ENCODE peak calls at places on chromosomes 16 and 17, in nine cellular contexts. K is transverse colon, D is HCT116, Z is heart left ventricle, C is body of pancreas, T is breast epithelium, E is right lobe of liver, V is A549, F is adrenal gland. B is an unnamed sample.
A peak's percentile ranks its signal among the peaks of the same experiment; 100 is the strongest.

GRCh38 chr16:880471-881171 is 80.1 kb upstream of the GNG13 start:
- DNase-seq in K (no peak), D (no peak), Z (no peak), C (peak; percentile 4), T (no peak), E (no peak), V (no peak), F (no peak), B (no peak)

GRCh38 chr16:49183911-49184310 is 97.7 kb downstream of the CBLN1 start:
- DNase-seq in K (peak; percentile 73), D (peak; percentile 31), Z (no peak), C (no peak), T (no peak), E (no peak), V (peak; percentile 22), F (no peak), B (no peak)

GRCh38 chr17:57834146-57834741 is 15.6 kb downstream of the MRPS23 start:
- DNase-seq in K (no peak), D (no peak), Z (peak; percentile 71), C (peak; percentile 92), T (peak; percentile 40), E (no peak), V (no peak), F (peak; percentile 94), B (peak; percentile 97)

GRCh38 chr16:50680907-50681885 is at the start of gene SNX20:
- DNase-seq in K (peak; percentile 58), D (no peak), Z (peak; percentile 68), C (no peak), T (no peak), E (no peak), V (no peak), F (no peak), B (no peak)

GRCh38 chr16:19885456-19886060 is 910 bp upstream of the GPRC5B start:
- DNase-seq in K (peak; percentile 9), D (no peak), Z (peak; percentile 34), C (peak; percentile 41), T (no peak), E (peak; percentile 52), V (no peak), F (peak; percentile 26), B (peak; percentile 42)

GRCh38 chr17:29238133-29238850 is 8.4 kb upstream of the CRYBA1 start:
- DNase-seq in K (no peak), D (no peak), Z (no peak), C (no peak), T (no peak), E (no peak), V (no peak), F (peak; percentile 57), B (peak; percentile 24)

GRCh38 chr16:9049241-9049640 is 42.2 kb upstream of the HAPSTR1 start:
- DNase-seq in K (no peak), D (no peak), Z (no peak), C (no peak), T (no peak), E (no peak), V (no peak), F (no peak), B (no peak)

GRCh38 chr16:79431923-79432322 is 168.6 kb downstream of the MAF start:
- DNase-seq in K (no peak), D (no peak), Z (no peak), C (no peak), T (no peak), E (no peak), V (no peak), F (no peak), B (no peak)

GRCh38 chr17:79048826-79049755 is 25.1 kb downstream of the C1QTNF1 start:
- DNase-seq in K (no peak), D (no peak), Z (no peak), C (no peak), T (no peak), E (no peak), V (no peak), F (no peak), B (no peak)

GRCh38 chr17:6070280-6070894 is at the start of gene WSCD1:
- DNase-seq in K (peak; percentile 54), D (no peak), Z (peak; percentile 39), C (peak; percentile 43), T (no peak), E (peak; percentile 34), V (peak; percentile 17), F (peak; percentile 39), B (no peak)

GRCh38 chr17:28282596-28282995 is 36.4 kb upstream of the TMEM97 start:
- DNase-seq in K (no peak), D (peak; percentile 21), Z (no peak), C (no peak), T (peak; percentile 62), E (no peak), V (peak; percentile 64), F (peak; percentile 17), B (no peak)

GRCh38 chr16:66434619-66435430 is 7.7 kb downstream of the BEAN1 start:
- DNase-seq in K (no peak), D (no peak), Z (no peak), C (no peak), T (no peak), E (no peak), V (no peak), F (no peak), B (no peak)

GRCh38 chr17:27554152-27554551 is 76.8 kb upstream of the LGALS9 start:
- DNase-seq in K (no peak), D (no peak), Z (no peak), C (peak; percentile 49), T (no peak), E (no peak), V (no peak), F (no peak), B (no peak)

GRCh38 chr17:1779571-1780074 is 17.8 kb downstream of the SERPINF1 start:
- DNase-seq in K (peak; percentile 73), D (no peak), Z (peak; percentile 80), C (peak; percentile 57), T (peak; percentile 94), E (no peak), V (no peak), F (peak; percentile 52), B (peak; percentile 64)

GRCh38 chr17:6753565-6753964 is 2.3 kb upstream of the XAF1 start:
- DNase-seq in K (no peak), D (no peak), Z (no peak), C (no peak), T (no peak), E (no peak), V (no peak), F (no peak), B (no peak)

DNA sequence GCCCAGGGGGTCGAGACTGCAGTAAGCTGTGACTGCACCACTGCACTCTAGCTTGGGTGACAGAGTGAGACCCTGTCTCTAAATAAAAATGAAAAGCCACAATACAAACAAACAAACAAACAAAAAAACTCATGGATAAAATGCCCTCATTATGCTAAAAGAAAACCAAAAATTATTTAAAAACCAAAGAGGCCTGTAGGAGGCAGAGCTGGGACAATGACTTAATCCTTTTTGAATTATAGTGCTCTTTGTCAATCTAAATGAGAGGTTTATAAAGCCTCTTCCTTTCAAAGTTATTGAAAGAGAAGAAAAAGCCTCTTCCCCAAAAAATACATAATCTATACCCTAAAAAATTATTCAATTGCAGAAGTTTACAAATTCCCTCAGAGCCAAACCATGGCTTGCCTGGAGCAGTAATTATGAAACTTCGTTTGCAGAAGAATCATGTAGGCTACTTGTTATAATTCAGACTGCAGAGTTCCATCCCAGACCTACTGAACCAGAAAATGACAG is 18.5 kb downstream of the CRLF3 start:
- DNase-seq in K (no peak), D (no peak), Z (no peak), C (no peak), T (no peak), E (no peak), V (no peak), F (no peak), B (no peak)
- TF ChIP-seq CTCF in K (no peak), D (peak; percentile 17), Z (no peak), C (no peak), T (no peak), E (no peak), V (peak; percentile 17), F (no peak), B (no peak)

DNA sequence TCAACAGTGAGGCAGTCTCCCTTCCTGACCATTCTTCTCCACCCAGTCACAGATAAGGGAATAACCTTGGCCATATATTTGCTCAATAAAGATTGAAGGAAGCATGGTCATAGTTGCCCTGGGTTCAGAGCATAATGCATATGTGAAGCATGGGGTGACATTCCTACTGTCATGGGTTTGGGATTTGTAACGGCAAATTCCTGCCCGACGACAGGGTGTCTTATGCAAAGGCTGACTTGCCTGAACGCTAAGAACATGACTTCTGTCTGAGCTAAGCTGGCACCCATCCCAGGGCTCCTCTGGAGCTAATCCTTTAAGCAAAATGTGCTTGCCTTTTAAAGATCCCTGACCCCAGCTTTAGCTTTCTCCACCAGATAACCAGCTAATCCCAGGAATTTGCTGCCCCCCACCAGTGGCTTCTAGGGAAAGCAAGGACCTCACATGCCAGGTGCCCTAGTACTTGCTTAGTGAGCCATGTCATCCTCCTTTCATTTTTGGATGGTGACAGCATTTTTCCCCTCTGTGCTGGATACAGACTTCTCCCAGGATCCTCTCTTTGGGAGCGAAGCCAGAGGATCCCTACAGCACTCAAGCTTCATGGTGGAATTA is 11.7 kb downstream of the SLC7A6OS start:
- DNase-seq in K (no peak), D (no peak), Z (peak; percentile 79), C (peak; percentile 24), T (no peak), E (no peak), V (no peak), F (peak; percentile 82), B (peak; percentile 51)
- TF ChIP-seq POLR2A in K (no peak), D (no peak), Z (no peak), C (no peak), T (no peak), E (no peak), V (no peak), F (no peak), B (no peak)

GRCh38 chr17:41823141-41823524 is 10.3 kb downstream of the FKBP10 start:
- DNase-seq in K (no peak), D (no peak), Z (no peak), C (no peak), T (no peak), E (no peak), V (no peak), F (no peak), B (no peak)
- H3K27ac ChIP-seq in K (no peak overlapping the region), D (no peak overlapping the region), Z (no peak overlapping the region), C (no peak overlapping the region), T (no peak overlapping the region), E (no peak overlapping the region), V (no peak overlapping the region), F (no peak overlapping the region), B (no peak overlapping the region)

DNA sequence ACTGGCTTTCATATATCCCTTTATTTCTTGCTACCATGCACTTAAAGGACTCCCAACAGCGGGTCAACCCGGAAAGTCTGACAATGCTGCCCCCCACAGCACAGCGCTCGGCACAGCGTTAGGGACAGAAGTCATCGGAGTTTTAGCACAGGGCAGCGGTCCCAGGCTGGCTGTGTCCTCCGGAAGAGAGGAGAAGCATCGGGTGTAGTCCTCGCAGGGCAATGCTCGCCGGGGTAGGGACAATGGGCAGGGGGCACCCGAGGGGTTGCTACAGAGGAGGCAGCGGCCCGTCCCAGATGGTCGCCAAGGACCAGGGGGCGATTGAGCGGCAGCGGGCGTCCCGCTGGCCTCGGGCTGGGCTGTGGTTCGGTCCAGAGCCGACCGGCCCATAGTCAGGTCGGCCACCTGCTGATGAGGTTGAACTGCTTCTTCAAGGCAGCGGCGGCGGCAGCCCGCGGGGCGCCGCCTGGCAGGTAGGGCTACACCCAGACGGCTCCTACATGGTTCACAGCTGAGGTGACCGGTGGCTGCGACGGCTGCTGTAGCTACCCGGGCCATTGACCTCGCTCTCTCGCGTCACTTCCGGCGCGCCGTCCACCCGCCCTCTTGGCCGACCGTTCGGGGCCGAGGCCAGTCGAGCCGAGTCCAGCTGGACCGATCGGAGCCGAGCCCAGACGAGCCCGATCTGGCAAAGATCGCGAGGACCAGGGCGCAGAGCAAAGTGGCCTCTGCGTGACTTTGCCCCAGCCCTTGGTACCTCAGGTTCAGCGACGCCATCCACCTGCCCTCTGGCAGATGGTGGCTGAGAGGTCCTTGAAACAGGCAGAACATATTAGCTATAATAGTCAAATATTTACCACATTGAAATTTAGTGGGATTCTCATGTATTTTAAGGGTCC is 4.7 kb upstream of the LCMT1 start:
- DNase-seq in K (peak; percentile 96), D (peak; percentile 79), Z (peak; percentile 97), C (peak; percentile 96), T (peak; percentile 93), E (peak; percentile 97), V (peak; percentile 90), F (peak; percentile 96), B (peak; percentile 96)
- TF ChIP-seq CTCF in K (peak; percentile 54), D (peak; percentile 57), Z (peak; percentile 25), C (no peak), T (no peak), E (peak; percentile 33), V (no peak), F (peak; percentile 33), B (peak; percentile 41)